ENCODE peak calls at places on chromosomes 11 and 22, in seven cellular contexts. X is right lobe of liver; I is heart right ventricle; Y is aorta; R is mesenchymal stem cell; Q is cardiac muscle cell; O is CD8-positive, alpha-beta memory T cell. S is an unnamed sample. For H3K9me3, H3K4me1 and H3K27me3, the result is how much of the 10 kb centered on the place peaks cover.

GRCh38 chr11:120385110-120385509 is 48.9 kb downstream of the ARHGEF12 start:
- DNase-seq in X (no peak), I (no peak), Y (no peak), R (peak), Q (peak), O (no peak), S (no peak)

GRCh38 chr22:27800250-27801131 is 1.1 kb downstream of the MN1 start:
- DNase-seq in X (no peak), I (peak), Y (no peak), R (peak), Q (no peak), O (no peak), S (peak)

GRCh38 chr11:131922220-131922619 is 551.8 kb downstream of the NTM start:
- DNase-seq in X (no peak), I (no peak), Y (no peak), R (no peak), Q (no peak), O (no peak), S (no peak)

GRCh38 chr11:64687641-64688533 is 35.1 kb downstream of the NRXN2 start:
- DNase-seq in X (no peak), I (no peak), Y (no peak), R (no peak), Q (no peak), O (no peak), S (no peak)

GRCh38 chr22:38655532-38656255 is 498 bp downstream of the FAM227A start:
- DNase-seq in X (no peak), I (no peak), Y (no peak), R (peak), Q (peak), O (no peak), S (peak)

GRCh38 chr11:116910378-116910777 is 73.0 kb upstream of the APOA1 start:
- DNase-seq in X (no peak), I (no peak), Y (no peak), R (peak), Q (peak), O (no peak), S (no peak)

GRCh38 chr11:92035488-92035887 is 189.1 kb upstream of the FAT3 start:
- DNase-seq in X (no peak), I (no peak), Y (no peak), R (no peak), Q (no peak), O (no peak), S (no peak)

GRCh38 chr11:5684627-5685362 is at the start of gene TRIM5:
- DNase-seq in X (peak), I (peak), Y (peak), R (peak), Q (peak), O (peak), S (peak)

GRCh38 chr11:45646275-45646970 is 19.0 kb downstream of the CHST1 start:
- DNase-seq in X (peak), I (no peak), Y (no peak), R (peak), Q (peak), O (no peak), S (no peak)

GRCh38 chr11:3022300-3022967 is 30.3 kb upstream of the NAP1L4 start:
- DNase-seq in X (no peak), I (no peak), Y (no peak), R (peak), Q (peak), O (no peak), S (peak)

GRCh38 chr22:22520020-22520656 is at the start of gene ZNF280A:
- DNase-seq in X (no peak), I (no peak), Y (no peak), R (no peak), Q (peak), O (no peak), S (peak)

GRCh38 chr11:125211191-125211953 is 46.8 kb downstream of the PKNOX2 start:
- DNase-seq in X (no peak), I (no peak), Y (peak), R (no peak), Q (no peak), O (no peak), S (peak)

GRCh38 chr22:42343136-42343484 is 72.7 kb upstream of the TCF20 start:
- DNase-seq in X (no peak), I (no peak), Y (no peak), R (no peak), Q (no peak), O (no peak), S (no peak)

GRCh38 chr11:76592025-76592914 is 78.3 kb downstream of the LRRC32 start:
- DNase-seq in X (no peak), I (no peak), Y (peak), R (no peak), Q (no peak), O (peak), S (no peak)

GRCh38 chr11:47858169-47858543 is 10.0 kb upstream of the NUP160 start:
- DNase-seq in X (no peak), I (no peak), Y (no peak), R (peak), Q (peak), O (no peak), S (no peak)

GRCh38 chr11:706439-706956 is 467 bp downstream of the EPS8L2 start:
- DNase-seq in X (no peak), I (no peak), Y (peak), R (peak), Q (peak), O (no peak), S (no peak)

GRCh38 chr11:123438191-123438627 is 8.1 kb downstream of the GRAMD1B start:
- DNase-seq in X (no peak), I (no peak), Y (no peak), R (no peak), Q (no peak), O (no peak), S (peak)

GRCh38 chr11:110856993-110857812 is 145.0 kb upstream of the ARHGAP20 start:
- DNase-seq in X (no peak), I (no peak), Y (no peak), R (no peak), Q (peak), O (no peak), S (no peak)

GRCh38 chr22:47561115-47561675 is 798.7 kb downstream of the TBC1D22A start:
- DNase-seq in X (no peak), I (no peak), Y (no peak), R (no peak), Q (no peak), O (no peak), S (no peak)

GRCh38 chr22:47561766-47562165 is 799.3 kb downstream of the TBC1D22A start:
- DNase-seq in X (no peak), I (no peak), Y (no peak), R (no peak), Q (no peak), O (no peak), S (no peak)

GRCh38 chr22:47556473-47556872 is 794.0 kb downstream of the TBC1D22A start:
- DNase-seq in X (no peak), I (no peak), Y (no peak), R (no peak), Q (no peak), O (no peak), S (no peak)

GRCh38 chr22:47563406-47564157 is 801.1 kb downstream of the TBC1D22A start:
- DNase-seq in X (no peak), I (no peak), Y (peak), R (no peak), Q (no peak), O (no peak), S (no peak)

DNA sequence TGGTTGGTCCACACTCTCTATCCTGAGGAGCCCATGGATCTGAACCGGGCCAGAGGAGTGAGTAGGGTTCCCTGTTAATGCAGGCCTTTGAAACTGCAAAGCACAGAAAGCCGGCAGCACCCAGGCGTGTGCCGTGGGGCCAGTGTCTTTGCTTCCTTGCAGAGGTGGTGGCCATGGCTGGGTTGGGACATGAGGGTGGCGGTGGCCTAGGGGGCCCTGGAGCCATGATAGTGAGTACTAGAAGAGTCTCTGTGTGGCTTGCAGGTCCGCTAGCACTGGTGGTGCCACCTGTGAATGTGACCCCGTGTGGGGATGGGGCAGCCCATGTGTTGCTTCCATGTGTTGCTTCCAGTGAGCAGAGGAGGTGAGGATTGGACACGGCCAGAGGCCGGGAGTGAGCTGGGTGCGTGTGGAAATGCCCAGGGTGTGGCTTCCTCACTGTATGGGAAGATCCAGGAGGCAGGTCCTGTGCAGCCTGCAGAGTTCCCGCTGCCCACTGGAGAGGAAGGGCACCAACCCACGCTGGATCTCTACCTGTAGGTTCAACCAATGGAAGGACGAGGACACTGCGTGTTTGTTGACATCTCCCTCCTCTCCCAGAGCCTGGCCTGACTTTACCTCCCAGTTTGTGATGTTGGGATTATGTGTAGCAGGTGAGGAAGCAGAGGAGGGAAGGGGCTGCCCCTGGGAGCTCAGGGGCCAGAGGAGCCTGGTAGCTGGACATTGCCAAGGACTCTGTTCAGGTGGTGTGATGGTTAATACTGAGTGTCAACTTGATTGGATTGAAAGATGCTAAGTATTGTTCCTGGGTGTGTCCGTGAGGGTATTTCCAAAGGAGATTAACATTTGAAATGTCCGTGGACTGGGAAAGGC is 796.6 kb downstream of the TBC1D22A start:
- DNase-seq in X (no peak), I (no peak), Y (no peak), R (no peak), Q (no peak), O (no peak), S (no peak)
- H3K9me3 ChIP-seq in X (under half), I (under half), Y (under half), R (under half), Q (under half), O (under half), S (under half)

GRCh38 chr11:81220166-81220895 is 1513.3 kb downstream of the FAM181B start:
- DNase-seq in X (no peak), I (no peak), Y (no peak), R (no peak), Q (no peak), O (no peak), S (peak)
- H3K4me1 ChIP-seq in X (under half), I (under half), Y (under half), R (under half), Q (under half), O (under half), S (under half)

GRCh38 chr22:30643055-30643875 is 7.7 kb downstream of the SLC35E4 start:
- DNase-seq in X (no peak), I (peak), Y (no peak), R (no peak), Q (no peak), O (no peak), S (no peak)
- H3K27me3 ChIP-seq in X (under half), I (under half), Y (under half), R (under half), Q (under half), O (under half), S (under half)

GRCh38 chr11:114610984-114611944 is 15.7 kb upstream of the NXPE4 start:
- DNase-seq in X (no peak), I (no peak), Y (no peak), R (peak), Q (peak), O (no peak), S (no peak)

GRCh38 chr11:114615448-114616361 is 20.1 kb upstream of the NXPE4 start:
- DNase-seq in X (no peak), I (no peak), Y (no peak), R (no peak), Q (no peak), O (no peak), S (no peak)

GRCh38 chr11:114614127-114614720 is 18.6 kb upstream of the NXPE4 start:
- DNase-seq in X (no peak), I (no peak), Y (no peak), R (no peak), Q (no peak), O (no peak), S (no peak)

GRCh38 chr11:114610550-114610949 is 15.0 kb upstream of the NXPE4 start:
- DNase-seq in X (no peak), I (no peak), Y (no peak), R (no peak), Q (no peak), O (no peak), S (no peak)

DNA sequence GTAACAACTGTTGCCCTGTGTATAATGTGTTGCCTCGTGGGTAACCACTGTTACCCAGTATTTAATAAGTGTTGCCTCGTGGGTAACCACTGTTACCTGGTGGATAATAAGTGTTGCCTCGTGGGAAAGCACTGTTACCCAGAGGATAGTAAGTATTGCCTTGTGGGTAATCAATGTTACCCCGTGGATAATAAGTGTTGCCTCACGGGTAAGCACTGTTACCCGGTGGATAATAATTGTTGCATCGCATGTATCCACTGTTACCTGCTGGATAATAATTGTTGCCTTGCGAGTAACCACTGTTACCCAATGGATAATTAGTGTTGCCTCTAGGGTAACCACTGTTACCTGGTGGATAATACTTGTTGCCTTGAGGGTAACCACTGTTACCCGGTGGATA is 17.1 kb upstream of the NXPE4 start:
- DNase-seq in X (no peak), I (no peak), Y (no peak), R (no peak), Q (no peak), O (no peak), S (no peak)
- H3K9me3 ChIP-seq in X (under half), I (under half), Y (under half), R (under half), Q (under half), O (under half), S (under half)